ENCODE peak calls at places on chromosomes 11 and 22, in four cellular contexts. R, W, I and V are unnamed samples.

GRCh38 chr11:45655347-45655756 is 10.1 kb downstream of the CHST1 start:
- DNase-seq in R (no peak), W (peak; percentile 75), I (peak; percentile 12), V (peak; percentile 87)

GRCh38 chr22:42396621-42397331 is 35.4 kb downstream of the NFAM1 start:
- DNase-seq in R (no peak), W (no peak), I (no peak), V (no peak)

GRCh38 chr11:95148938-95149337 is 59.3 kb downstream of the ENDOD1 start:
- DNase-seq in R (no peak), W (no peak), I (no peak), V (no peak)

GRCh38 chr11:20031155-20032001 is 128.9 kb downstream of the DBX1 start:
- DNase-seq in R (peak; percentile 98), W (no peak), I (peak; percentile 54), V (no peak)

GRCh38 chr11:68954970-68955958 is 25.5 kb downstream of the MRGPRD start:
- DNase-seq in R (no peak), W (peak; percentile 39), I (no peak), V (peak; percentile 47)

GRCh38 chr11:27688076-27688475 is 12.2 kb downstream of the BDNF start:
- DNase-seq in R (no peak), W (no peak), I (no peak), V (no peak)

GRCh38 chr11:45665206-45665932 is at the start of gene CHST1:
- DNase-seq in R (no peak), W (peak; percentile 70), I (no peak), V (peak; percentile 73)

GRCh38 chr11:33635161-33635560 is 65.5 kb downstream of the C11orf91 start:
- DNase-seq in R (no peak), W (peak; percentile 72), I (no peak), V (peak; percentile 71)

GRCh38 chr11:15493066-15493465 is 378.3 kb downstream of the INSC start:
- DNase-seq in R (no peak), W (no peak), I (no peak), V (no peak)

GRCh38 chr11:1943977-1944376 is 3.2 kb upstream of the MRPL23 start:
- DNase-seq in R (no peak), W (no peak), I (no peak), V (no peak)

GRCh38 chr11:20477418-20478090 is 90.0 kb downstream of the PRMT3 start:
- DNase-seq in R (no peak), W (no peak), I (no peak), V (no peak)

GRCh38 chr22:25775501-25775900 is 33.5 kb downstream of the MYO18B start:
- DNase-seq in R (no peak), W (no peak), I (no peak), V (peak; percentile 41)

GRCh38 chr22:49163960-49164690 is 663.5 kb downstream of the BRD1 start:
- DNase-seq in R (no peak), W (no peak), I (no peak), V (no peak)

GRCh38 chr22:29914165-29914564 is 31.2 kb downstream of the MTMR3 start:
- DNase-seq in R (peak; percentile 77), W (no peak), I (no peak), V (no peak)

GRCh38 chr11:14908214-14908880 is 16.3 kb upstream of the CYP2R1 start:
- DNase-seq in R (peak; percentile 60), W (no peak), I (no peak), V (no peak)

GRCh38 chr11:69654660-69655478 is 13.9 kb downstream of the CCND1 start:
- DNase-seq in R (no peak), W (no peak), I (no peak), V (no peak)

GRCh38 chr11:94563176-94563847 is 3.9 kb upstream of the PIWIL4 start:
- DNase-seq in R (peak; percentile 58), W (no peak), I (no peak), V (no peak)

GRCh38 chr11:114989536-114989935 is 311.2 kb downstream of the NXPE2 start:
- DNase-seq in R (no peak), W (no peak), I (no peak), V (peak; percentile 18)

GRCh38 chr11:86575927-86576326 is 96.5 kb downstream of the ME3 start:
- DNase-seq in R (no peak), W (no peak), I (no peak), V (no peak)